ENCODE peak calls at places on chromosomes 2 and 18, in four cellular contexts. E is K562, X is HepG2, U is GM12878. L is an unnamed sample.
A peak's percentile ranks its signal among the peaks of the same experiment; 100 is the strongest.

GRCh38 chr2:61044596-61044995 is 21.1 kb upstream of the SANBR start:
- DNase-seq in E (no peak), X (no peak), U (no peak), L (no peak)

GRCh38 chr2:193584522-193584938 is 1389.8 kb upstream of the TMEFF2 start:
- DNase-seq in E (peak; percentile 2), X (peak; percentile 71), U (no peak), L (peak; percentile 42)

GRCh38 chr18:66587430-66587829 is 16.5 kb downstream of the CDH19 start:
- DNase-seq in E (no peak), X (no peak), U (no peak), L (no peak)

GRCh38 chr18:79923896-79924585 is 27.4 kb downstream of the SLC66A2 start:
- DNase-seq in E (no peak), X (no peak), U (no peak), L (no peak)

GRCh38 chr2:127857494-127857818 is 499 bp downstream of the POLR2D start:
- DNase-seq in E (peak; percentile 34), X (no peak), U (no peak), L (peak; percentile 23)

GRCh38 chr2:172131713-172132555 is 29.2 kb upstream of the DLX2 start:
- DNase-seq in E (no peak), X (no peak), U (no peak), L (no peak)

GRCh38 chr2:216819055-216819454 is 40.8 kb downstream of the TNP1 start:
- DNase-seq in E (no peak), X (no peak), U (no peak), L (no peak)

GRCh38 chr18:48968412-48969215 is 17.8 kb upstream of the SMAD7 start:
- DNase-seq in E (no peak), X (no peak), U (no peak), L (no peak)

GRCh38 chr2:18625563-18625962 is 36.2 kb upstream of the NT5C1B start:
- DNase-seq in E (no peak), X (no peak), U (no peak), L (no peak)

GRCh38 chr18:2687390-2688001 is 32.0 kb downstream of the SMCHD1 start:
- DNase-seq in E (no peak), X (no peak), U (peak; percentile 26), L (no peak)

GRCh38 chr2:239049421-239050251 is 201.8 kb downstream of the TWIST2 start:
- DNase-seq in E (no peak), X (peak; percentile 88), U (no peak), L (no peak)

GRCh38 chr2:105005601-105006000 is 32.3 kb upstream of the MRPS9 start:
- DNase-seq in E (no peak), X (no peak), U (no peak), L (no peak)

GRCh38 chr2:127610561-127610960 is 35.4 kb upstream of the GPR17 start:
- DNase-seq in E (no peak), X (no peak), U (no peak), L (no peak)

GRCh38 chr2:187644991-187645390 is 90.8 kb upstream of the TFPI start:
- DNase-seq in E (no peak), X (no peak), U (no peak), L (no peak)

GRCh38 chr2:5188636-5189035 is 503.5 kb upstream of the SOX11 start:
- DNase-seq in E (no peak), X (no peak), U (no peak), L (no peak)

GRCh38 chr2:96163768-96164429 is 18.7 kb upstream of the DUSP2 start:
- DNase-seq in E (no peak), X (no peak), U (peak; percentile 87), L (no peak)

GRCh38 chr2:71460595-71461303 is 7.4 kb downstream of the DYSF start:
- DNase-seq in E (peak; percentile 49), X (no peak), U (no peak), L (peak; percentile 40)

GRCh38 chr2:176125215-176126054 is 2.9 kb downstream of the HOXD9 start:
- DNase-seq in E (no peak), X (no peak), U (no peak), L (no peak)

GRCh38 chr2:121282800-121283382 is 2.1 kb downstream of the TFCP2L1 start:
- DNase-seq in E (no peak), X (peak; percentile 27), U (no peak), L (no peak)

GRCh38 chr2:109213646-109214417 is 84.8 kb downstream of the SH3RF3 start:
- DNase-seq in E (peak; percentile 57), X (no peak), U (peak; percentile 82), L (no peak)

GRCh38 chr2:25619187-25619586 is 54.2 kb downstream of the DTNB start:
- DNase-seq in E (no peak), X (no peak), U (no peak), L (no peak)

GRCh38 chr2:8436585-8436984 is 245.3 kb upstream of the ID2 start:
- DNase-seq in E (no peak), X (no peak), U (no peak), L (no peak)

GRCh38 chr2:128368437-128369125 is 49.9 kb upstream of the HS6ST1 start:
- DNase-seq in E (no peak), X (no peak), U (no peak), L (no peak)

GRCh38 chr2:20524412-20525040 is 77.7 kb downstream of the RHOB start:
- DNase-seq in E (peak; percentile 67), X (no peak), U (no peak), L (no peak)

GRCh38 chr18:55095579-55095978 is 136.3 kb upstream of the CCDC68 start:
- DNase-seq in E (no peak), X (no peak), U (no peak), L (no peak)

GRCh38 chr18:47263197-47263827 is 11.9 kb upstream of the SKOR2 start:
- DNase-seq in E (peak; percentile 17), X (no peak), U (no peak), L (no peak)

GRCh38 chr2:224849264-224849663 is 133.1 kb upstream of the CCDC195 start:
- DNase-seq in E (no peak), X (no peak), U (no peak), L (peak; percentile 40)

GRCh38 chr2:160022162-160022561 is 40.3 kb downstream of the PLA2R1 start:
- DNase-seq in E (peak; percentile 29), X (no peak), U (no peak), L (no peak)

GRCh38 chr2:860259-860855 is 90.3 kb upstream of the SNTG2 start:
- DNase-seq in E (no peak), X (peak; percentile 39), U (no peak), L (no peak)

GRCh38 chr2:1553671-1554295 is 140.5 kb downstream of the TPO start:
- DNase-seq in E (no peak), X (no peak), U (no peak), L (no peak)

GRCh38 chr2:157231476-157231875 is 26.0 kb upstream of the GALNT5 start:
- DNase-seq in E (no peak), X (no peak), U (no peak), L (no peak)
- TF ChIP-seq BHLHE40 in E (no peak), X (no peak), U (no peak), L (no peak)

GRCh38 chr2:191029280-191029908 is 15.4 kb upstream of the STAT1 start:
- DNase-seq in E (no peak), X (no peak), U (no peak), L (no peak)

GRCh38 chr2:191026377-191026776 is 12.4 kb upstream of the STAT1 start:
- DNase-seq in E (no peak), X (no peak), U (no peak), L (no peak)

GRCh38 chr2:191031256-191031655 is 17.3 kb upstream of the STAT1 start:
- DNase-seq in E (no peak), X (no peak), U (no peak), L (no peak)

GRCh38 chr2:191032588-191033429 is 18.8 kb upstream of the STAT1 start:
- DNase-seq in E (no peak), X (peak; percentile 39), U (no peak), L (no peak)

GRCh38 chr2:191030521-191031154 is 16.7 kb upstream of the STAT1 start:
- DNase-seq in E (peak; percentile 54), X (peak; percentile 52), U (no peak), L (peak; percentile 61)
- TF ChIP-seq TARDBP in E (no peak), X (no peak), U (no peak), L (no peak)

DNA sequence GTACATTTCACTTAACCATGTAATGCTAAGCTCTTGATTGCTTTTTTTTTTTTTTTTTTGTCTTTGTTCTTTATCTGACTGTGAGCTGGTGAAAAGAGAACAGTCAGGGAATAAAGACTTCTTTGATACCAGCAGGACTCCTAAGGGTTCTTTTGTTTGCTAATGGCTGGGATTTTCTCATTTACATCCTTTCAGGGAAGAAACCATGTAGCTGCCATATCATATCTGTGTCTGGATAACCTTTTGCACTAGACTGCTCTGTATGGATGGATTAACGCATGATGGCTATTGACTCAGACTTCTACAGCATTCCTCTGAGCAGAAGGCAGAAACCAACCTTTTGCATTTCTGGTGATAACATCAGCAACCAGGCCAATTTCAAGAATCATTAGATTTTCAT is 504.0 kb downstream of the LRRTM4 start:
- DNase-seq in E (no peak), X (peak; percentile 4), U (no peak), L (no peak)
- TF ChIP-seq FOXK2 in E (no peak), X (no peak), U (no peak), L (no peak)

GRCh38 chr2:195535911-195536522 is 121.0 kb upstream of the SLC39A10 start:
- DNase-seq in E (peak; percentile 49), X (no peak), U (peak; percentile 92), L (no peak)

GRCh38 chr2:195531754-195532153 is 125.3 kb upstream of the SLC39A10 start:
- DNase-seq in E (no peak), X (no peak), U (no peak), L (no peak)

GRCh38 chr2:195532255-195532627 is 124.8 kb upstream of the SLC39A10 start:
- DNase-seq in E (no peak), X (no peak), U (no peak), L (no peak)

GRCh38 chr2:195532628-195533271 is 124.3 kb upstream of the SLC39A10 start:
- DNase-seq in E (peak; percentile 25), X (no peak), U (no peak), L (no peak)

DNA sequence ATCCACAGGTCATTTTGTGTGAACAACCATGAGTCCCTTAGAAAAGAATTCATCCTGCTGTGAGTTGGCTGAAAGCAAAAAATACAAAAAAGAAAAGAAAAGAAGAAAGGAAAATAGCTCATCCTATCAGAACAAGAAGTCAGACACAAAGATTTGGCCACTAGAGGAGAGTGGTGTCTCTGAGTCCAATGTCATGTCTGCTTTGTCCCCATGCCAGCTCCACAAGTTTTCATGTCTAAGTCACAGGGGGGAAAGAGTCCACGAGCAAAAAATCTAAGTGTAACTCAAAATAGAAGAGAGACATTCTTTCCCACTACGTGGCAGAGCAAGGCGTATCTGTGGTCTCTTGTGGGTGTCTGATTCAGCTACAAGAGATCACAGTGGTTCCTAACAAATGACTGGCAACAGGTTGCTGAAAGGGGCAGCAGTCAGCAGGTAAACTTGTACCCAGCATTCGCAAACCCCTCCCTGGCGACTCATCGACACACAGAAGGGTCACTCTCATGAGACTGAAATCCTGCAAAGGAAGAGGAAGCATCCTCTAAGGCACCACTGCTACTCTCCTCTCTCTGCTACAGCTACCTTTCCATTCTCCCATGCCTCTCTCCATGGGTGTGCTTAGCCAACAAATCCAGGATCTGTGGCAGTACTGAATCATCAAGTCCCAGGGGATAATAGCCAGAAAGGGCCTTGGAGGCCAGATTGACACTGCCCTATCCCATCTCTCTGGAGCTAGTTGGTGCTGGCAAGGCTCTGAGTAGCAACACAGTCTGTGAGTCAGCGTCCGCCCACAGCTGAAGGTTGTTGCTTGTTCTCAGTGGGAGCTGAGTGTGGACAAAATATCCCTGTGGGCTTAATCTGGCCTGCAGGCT is 123.0 kb upstream of the SLC39A10 start:
- DNase-seq in E (peak; percentile 21), X (no peak), U (no peak), L (no peak)
- TF ChIP-seq BHLHE40 in E (no peak), X (no peak), U (no peak), L (no peak)

L was measured in HEK293T.